ENCODE peak calls at places on chromosomes 11 and 22, in ten cellular contexts. K, W, L, Q, I, A, H, B, T and S are unnamed samples. For H3K4me1 and H3K9me3, the result is how much of the 10 kb centered on the place peaks cover.

GRCh38 chr11:60363542-60364525 is 14.5 kb upstream of the MS4A7 start:
- DNase-seq in I (peak), W (peak), H (peak), A (peak), K (peak), B (peak), L (peak), Q (peak), T (peak), S (peak)

GRCh38 chr22:27253541-27253940 is 548.0 kb downstream of the MN1 start:
- DNase-seq in H (no peak), L (no peak), A (no peak), B (no peak), I (no peak), Q (no peak), T (no peak), K (no peak), W (no peak), S (no peak)

GRCh38 chr22:37126383-37126782 is 16.9 kb upstream of the TMPRSS6 start:
- DNase-seq in I (peak), W (peak), K (no peak), T (no peak), A (no peak), Q (no peak), L (no peak), B (no peak), H (no peak), S (no peak)

GRCh38 chr11:83410605-83411565 is 124.7 kb upstream of the CCDC90B start:
- DNase-seq in A (no peak), W (no peak), L (no peak), Q (no peak), K (no peak), I (no peak), H (no peak), B (no peak), T (no peak), S (no peak)

GRCh38 chr22:39537981-39538380 is 5.4 kb upstream of the RPS19BP1 start:
- DNase-seq in I (no peak), L (no peak), A (no peak), W (no peak), B (no peak), Q (no peak), K (no peak), H (no peak), T (no peak), S (no peak)

GRCh38 chr11:48017105-48017874 is 36.9 kb downstream of the PTPRJ start:
- DNase-seq in Q (no peak), B (no peak), T (no peak), I (no peak), A (no peak), W (no peak), H (peak), K (no peak), L (no peak), S (no peak)

GRCh38 chr11:118791961-118792578 is 1.1 kb upstream of the DDX6 start:
- DNase-seq in I (no peak), A (no peak), Q (no peak), H (peak), W (peak), K (peak), B (peak), T (peak), L (peak), S (no peak)

GRCh38 chr11:45661417-45662055 is 3.9 kb downstream of the CHST1 start:
- DNase-seq in L (no peak), A (no peak), I (no peak), H (no peak), K (no peak), T (no peak), Q (no peak), B (no peak), W (no peak), S (no peak)

GRCh38 chr11:115226556-115226955 is 277.7 kb downstream of the CADM1 start:
- DNase-seq in I (no peak), K (no peak), T (no peak), A (no peak), Q (peak), H (no peak), B (peak), W (peak), L (no peak), S (no peak)

DNA sequence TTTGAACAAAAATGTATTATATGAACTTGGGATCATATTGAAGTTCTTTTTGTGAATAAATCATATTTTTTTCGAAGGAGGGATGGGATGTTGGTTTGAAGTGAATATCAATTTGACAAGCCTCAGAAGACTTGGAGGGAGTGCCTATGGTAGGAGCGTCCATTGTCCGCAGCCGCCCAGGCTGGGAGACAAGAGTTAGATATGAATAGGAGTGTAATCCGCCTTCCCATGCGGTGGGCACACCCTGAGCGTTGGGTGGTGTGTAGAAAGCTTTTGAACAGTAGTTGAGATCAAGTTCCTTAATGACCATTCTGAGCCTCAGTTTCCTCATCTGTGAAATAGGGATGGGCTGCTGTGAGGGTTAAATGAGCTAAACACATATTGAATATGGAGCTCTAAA is 7.0 kb downstream of the CD82 start:
- DNase-seq in K (no peak), H (no peak), W (no peak), T (no peak), A (no peak), I (no peak), L (no peak), B (no peak), Q (no peak), S (no peak)
- H3K4me1 ChIP-seq in K (under half), H (half or more), W (under half), T (under half), A (under half), I (under half), L (under half), B (under half), Q (half or more), S (under half)

GRCh38 chr22:16961477-16962186 is 46.4 kb downstream of the GAB4 start:
- DNase-seq in W (no peak), A (no peak), H (no peak), L (no peak), Q (no peak), K (no peak), T (no peak), B (no peak), I (no peak), S (no peak)
- H3K9me3 ChIP-seq in W (under half), A (under half), H (under half), L (under half), Q (under half), K (under half), T (under half), B (under half), I (under half), S (under half)

GRCh38 chr11:12122083-12122482 is 11.7 kb downstream of the MICAL2 start:
- DNase-seq in T (no peak), A (no peak), H (no peak), Q (no peak), L (peak), I (peak), K (no peak), W (peak), B (peak), S (peak)
- H3K4me1 ChIP-seq in T (under half), A (under half), H (under half), Q (half or more), L (half or more), I (under half), K (under half), W (half or more), B (under half), S (under half)

DNA sequence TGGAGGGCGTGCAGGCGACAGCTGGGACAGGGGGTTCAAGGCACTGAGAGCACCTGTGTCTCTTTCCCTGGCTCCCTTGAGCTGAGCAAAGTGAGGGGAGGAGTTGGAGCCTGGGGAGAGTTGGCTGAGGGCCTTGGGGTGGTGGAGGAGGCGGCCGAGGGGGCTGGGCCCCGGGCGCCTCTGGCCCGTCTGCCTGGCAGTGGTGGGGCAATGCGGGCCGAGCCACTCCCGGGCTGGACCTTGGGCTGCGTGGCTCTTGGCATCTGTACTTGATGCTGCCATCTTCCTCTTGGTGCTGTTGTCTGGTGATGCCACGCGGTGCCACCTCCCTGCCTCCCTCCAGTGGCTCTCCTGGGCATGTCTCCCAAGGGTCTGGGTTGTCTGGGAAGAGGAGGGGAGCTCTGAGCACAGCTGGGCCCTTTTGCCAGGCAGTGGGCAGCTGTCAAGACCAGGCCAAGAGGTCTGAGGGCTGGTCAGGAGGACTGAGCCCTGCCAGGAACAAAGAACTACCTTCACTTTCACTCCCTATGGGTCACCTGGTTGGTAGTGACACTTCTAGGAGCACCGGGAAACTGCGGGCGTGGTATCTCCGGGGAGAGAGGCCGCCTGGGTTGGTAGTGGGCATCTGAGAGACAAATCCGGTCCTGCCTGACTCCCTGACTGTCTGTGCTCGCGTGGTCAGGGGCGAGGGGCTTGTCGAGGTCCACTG is 1.3 kb downstream of the GRIK4 start:
- DNase-seq in H (no peak), T (no peak), L (peak), W (peak), Q (no peak), B (peak), A (peak), I (no peak), K (peak), S (no peak)
- H3K9me3 ChIP-seq in H (under half), T (under half), L (under half), W (under half), Q (under half), B (under half), A (under half), I (under half), K (under half), S (under half)

DNA sequence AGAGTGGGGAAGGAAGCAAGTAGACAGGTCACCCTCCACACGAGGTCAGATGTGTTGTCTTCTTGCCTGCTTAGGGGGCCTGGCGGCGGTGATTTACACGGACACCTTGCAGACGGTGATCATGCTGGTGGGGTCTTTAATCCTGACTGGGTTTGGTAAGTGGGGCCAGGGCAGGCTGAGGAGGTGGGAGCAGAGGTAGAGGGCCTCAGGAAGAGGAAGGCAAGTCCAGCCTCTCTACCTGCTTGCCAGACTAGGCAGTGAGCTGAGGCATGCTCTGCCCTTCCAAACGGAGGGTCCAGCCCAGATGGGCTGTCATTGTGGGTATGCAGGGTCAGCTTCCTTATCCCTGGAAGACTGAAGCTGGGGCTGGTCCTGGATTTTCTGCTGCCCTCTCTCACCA is 39.9 kb downstream of the SLC5A1 start:
- DNase-seq in A (no peak), B (no peak), L (no peak), Q (no peak), H (no peak), K (no peak), T (no peak), I (no peak), W (no peak), S (no peak)
- H3K4me1 ChIP-seq in A (under half), B (under half), L (under half), Q (under half), H (under half), K (under half), T (under half), I (under half), W (under half), S (under half)

DNA sequence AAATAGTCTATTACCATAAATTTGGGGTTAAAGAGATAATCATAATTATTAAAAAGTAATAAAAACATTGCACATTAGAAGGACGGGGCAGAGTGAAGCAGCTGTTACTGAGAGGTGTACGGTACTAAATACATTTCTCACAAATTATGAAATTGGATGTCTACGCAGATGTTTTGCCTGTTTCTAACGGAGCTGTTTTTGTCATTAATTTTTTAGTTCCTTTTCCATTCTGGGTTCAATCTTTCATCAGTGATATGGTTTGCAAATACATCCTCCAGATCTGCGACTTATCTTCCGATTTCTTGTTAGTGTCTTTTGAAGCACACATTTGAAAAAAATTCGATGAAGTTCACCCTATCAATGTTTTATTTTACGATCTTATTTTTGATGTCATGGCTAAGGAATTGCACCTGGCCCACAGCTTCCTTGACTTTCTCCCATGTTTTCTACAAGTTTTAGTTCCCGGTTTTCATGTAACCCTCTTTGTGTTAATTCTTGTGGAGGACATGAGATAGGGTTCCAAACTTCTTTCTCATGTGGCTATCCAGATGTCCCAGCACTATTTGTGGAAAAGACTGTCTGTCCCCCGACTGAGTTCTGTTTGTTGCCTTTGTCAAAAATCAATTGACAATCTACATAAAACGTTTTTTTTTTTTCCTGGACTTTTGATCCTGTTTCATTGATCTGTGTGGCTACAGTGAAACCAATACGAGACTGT is 21.3 kb upstream of the KRTAP5-6 start:
- DNase-seq in W (no peak), L (no peak), H (no peak), K (no peak), I (no peak), Q (no peak), T (no peak), B (no peak), A (no peak), S (no peak)
- H3K9me3 ChIP-seq in W (under half), L (under half), H (under half), K (under half), I (under half), Q (under half), T (under half), B (under half), A (under half), S (under half)

GRCh38 chr11:74327076-74327475 is 15.6 kb upstream of the P4HA3 start:
- DNase-seq in T (no peak), I (no peak), L (no peak), B (no peak), H (no peak), K (no peak), W (no peak), Q (no peak), A (no peak), S (no peak)
- H3K4me1 ChIP-seq in T (under half), I (under half), L (under half), B (under half), H (under half), K (under half), W (under half), Q (under half), A (under half), S (under half)